ENCODE peak calls at places on chromosomes 13 and 19, in seven cellular contexts. W is SK-N-SH, Q is HCT116, V is K562, P is Panc1, R is GM23338, G is A549. J is an unnamed sample.
A peak's percentile ranks its signal among the peaks of the same experiment; 100 is the strongest.

GRCh38 chr13:25675060-25675459 is 303.3 kb downstream of the ATP8A2 start:
- DNase-seq in W (no peak), Q (no peak), V (no peak), P (no peak), R (peak; percentile 12), G (no peak), J (no peak)

GRCh38 chr13:77620138-77620537 is 77.3 kb upstream of the SLAIN1 start:
- DNase-seq in W (no peak), Q (no peak), V (no peak), P (no peak), R (no peak), G (no peak), J (no peak)

GRCh38 chr19:18377026-18377425 is 8.9 kb upstream of the GDF15 start:
- DNase-seq in W (no peak), Q (no peak), V (no peak), P (no peak), R (no peak), G (peak; percentile 79), J (no peak)

GRCh38 chr19:57757941-57758340 is 11.3 kb downstream of the ZNF776 start:
- DNase-seq in W (no peak), Q (no peak), V (no peak), P (no peak), R (no peak), G (no peak), J (no peak)

GRCh38 chr13:46668302-46668720 is 115.3 kb downstream of the LRCH1 start:
- DNase-seq in W (no peak), Q (no peak), V (no peak), P (no peak), R (no peak), G (no peak), J (peak; percentile 20)

GRCh38 chr13:92823059-92823458 is 403.5 kb upstream of the GPC6 start:
- DNase-seq in W (no peak), Q (no peak), V (no peak), P (no peak), R (no peak), G (no peak), J (no peak)

GRCh38 chr19:8335343-8336071 is 7.6 kb downstream of the KANK3 start:
- DNase-seq in W (peak; percentile 61), Q (no peak), V (no peak), P (no peak), R (peak; percentile 76), G (peak; percentile 66), J (no peak)

GRCh38 chr13:52734075-52734623 is 5.5 kb downstream of the CNMD start:
- DNase-seq in W (no peak), Q (no peak), V (no peak), P (no peak), R (no peak), G (no peak), J (no peak)

GRCh38 chr19:10855879-10856522 is 7.8 kb downstream of the C19orf38 start:
- DNase-seq in W (peak; percentile 48), Q (no peak), V (no peak), P (no peak), R (peak; percentile 77), G (peak; percentile 68), J (peak; percentile 55)

GRCh38 chr19:45440873-45441654 is 17.3 kb upstream of the ERCC1 start:
- DNase-seq in W (no peak), Q (no peak), V (peak; percentile 61), P (no peak), R (peak; percentile 49), G (peak; percentile 83), J (no peak)
- TF ChIP-seq REST in W (no peak), Q (no peak), V (no peak), P (no peak), R (no peak), G (no peak), J (no peak)

DNA sequence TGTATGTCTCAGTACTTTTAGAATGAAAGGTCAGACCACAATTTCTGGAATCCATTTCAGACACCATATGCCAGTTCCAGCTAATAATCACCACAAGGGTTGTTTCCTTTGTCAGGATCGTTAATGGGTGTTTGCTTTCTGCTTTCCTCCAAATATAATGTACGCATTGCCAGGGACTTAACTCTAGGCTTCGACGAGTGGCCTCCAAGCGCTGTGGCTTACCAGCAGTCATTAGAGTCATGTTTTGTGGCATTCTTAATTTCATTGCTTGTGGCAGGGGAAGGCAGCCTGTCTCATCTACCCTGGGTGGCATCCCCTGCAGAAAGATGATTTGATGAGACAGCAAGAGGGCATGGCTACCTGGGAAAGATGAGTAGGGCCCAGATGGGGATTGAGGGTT is 22.5 kb downstream of the SAFB start:
- DNase-seq in W (no peak), Q (no peak), V (no peak), P (no peak), R (no peak), G (no peak), J (no peak)
- TF ChIP-seq REST in W (no peak), Q (no peak), V (no peak), P (no peak), R (no peak), G (no peak), J (no peak)

GRCh38 chr13:70173236-70173959 is 65.1 kb upstream of the KLHL1 start:
- DNase-seq in W (no peak), Q (no peak), V (no peak), P (no peak), R (peak; percentile 8), G (no peak), J (no peak)
- TF ChIP-seq REST in W (no peak), Q (no peak), V (no peak), P (no peak), R (no peak), G (no peak), J (no peak)

GRCh38 chr19:46825731-46826055 is 25.0 kb downstream of the AP2S1 start:
- DNase-seq in W (no peak), Q (no peak), V (no peak), P (no peak), R (no peak), G (no peak), J (no peak)

GRCh38 chr19:46823049-46823448 is 27.6 kb downstream of the AP2S1 start:
- DNase-seq in W (no peak), Q (no peak), V (no peak), P (no peak), R (no peak), G (no peak), J (no peak)

GRCh38 chr19:46824887-46825730 is 25.5 kb downstream of the AP2S1 start:
- DNase-seq in W (no peak), Q (no peak), V (no peak), P (no peak), R (no peak), G (peak; percentile 41), J (no peak)

GRCh38 chr19:46818812-46819211 is 30.4 kb upstream of the SLC1A5 start:
- DNase-seq in W (no peak), Q (no peak), V (peak; percentile 76), P (no peak), R (peak; percentile 69), G (peak; percentile 69), J (no peak)

DNA sequence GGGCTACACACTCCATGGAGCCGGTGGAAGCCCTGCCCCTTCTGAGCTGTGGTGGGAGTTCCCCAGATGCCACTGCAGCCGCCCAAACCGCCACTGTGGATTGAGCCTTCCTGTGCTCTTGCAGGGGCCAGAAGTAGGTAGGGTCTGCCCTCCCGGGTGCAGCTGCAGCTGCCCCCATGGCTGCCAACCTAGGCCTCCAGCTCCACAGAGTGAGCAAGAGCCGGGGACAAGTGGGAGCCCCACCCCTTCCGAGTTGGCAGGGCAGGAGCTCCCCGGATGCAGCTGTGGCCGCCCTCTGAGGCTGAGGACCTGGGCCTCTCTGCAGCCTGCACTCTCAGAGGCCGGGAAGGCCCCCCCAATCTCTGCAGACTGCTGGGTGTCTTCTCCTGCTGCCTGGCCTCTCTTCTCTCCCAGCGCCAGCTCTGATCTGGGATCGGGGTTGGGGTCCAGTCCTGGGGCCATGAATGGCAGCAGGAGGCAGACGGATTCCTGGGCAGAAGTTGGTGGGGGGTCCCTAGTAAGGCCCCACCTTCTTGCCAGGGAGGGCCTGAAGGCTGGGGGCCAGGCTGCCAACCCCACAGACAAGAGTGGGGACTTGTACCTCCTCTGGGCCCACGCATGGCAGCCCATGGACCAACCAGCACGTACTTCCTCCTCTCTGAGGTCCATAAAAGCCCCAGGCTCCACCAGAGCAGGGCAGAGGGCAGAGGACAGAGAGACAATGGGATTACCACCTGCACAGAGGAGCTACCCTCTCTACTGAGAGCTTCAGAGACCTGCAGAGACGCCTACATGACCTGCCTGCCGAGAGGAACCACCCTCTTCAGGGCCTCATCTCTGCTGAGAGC is 28.9 kb downstream of the AP2S1 start:
- DNase-seq in W (no peak), Q (no peak), V (no peak), P (no peak), R (no peak), G (no peak), J (no peak)
- TF ChIP-seq REST in W (no peak), Q (no peak), V (no peak), P (no peak), R (no peak), G (no peak), J (no peak)

GRCh38 chr19:38359242-38360021 is 14.9 kb upstream of the PSMD8 start:
- DNase-seq in W (no peak), Q (no peak), V (no peak), P (no peak), R (no peak), G (no peak), J (no peak)
- TF ChIP-seq REST in W (no peak), Q (no peak), V (no peak), P (no peak), R (no peak), G (no peak), J (no peak)

J was measured in HL-60.